ENCODE peak calls at places on chromosomes 3 and 15, in five cellular contexts. One of them, this sample, is unnamed.

GRCh38 chr3:55490194-55490913 is 3.2 kb upstream of the WNT5A start:
- DNase-seq in heart right ventricle: no peak
- DNase-seq in thoracic aorta: no peak
- DNase-seq in fibroblast of lung: no peak
- DNase-seq in right lobe of liver: no peak
- DNase-seq in this sample: no peak

GRCh38 chr3:149085828-149086231 is 503 bp downstream of the HLTF start:
- DNase-seq in heart right ventricle: no peak
- DNase-seq in right lobe of liver: no peak
- DNase-seq in fibroblast of lung: peak
- DNase-seq in thoracic aorta: no peak
- DNase-seq in this sample: peak

GRCh38 chr15:26729581-26729980 is 43.3 kb downstream of the GABRB3 start:
- DNase-seq in fibroblast of lung: no peak
- DNase-seq in right lobe of liver: no peak
- DNase-seq in heart right ventricle: no peak
- DNase-seq in thoracic aorta: no peak
- DNase-seq in this sample: no peak

GRCh38 chr15:97902140-97902780 is 58.2 kb upstream of the ARRDC4 start:
- DNase-seq in fibroblast of lung: no peak
- DNase-seq in right lobe of liver: no peak
- DNase-seq in thoracic aorta: no peak
- DNase-seq in heart right ventricle: no peak
- DNase-seq in this sample: peak

GRCh38 chr3:158830391-158830790 is 28.5 kb downstream of the MFSD1 start:
- DNase-seq in thoracic aorta: no peak
- DNase-seq in fibroblast of lung: peak
- DNase-seq in heart right ventricle: no peak
- DNase-seq in right lobe of liver: no peak
- DNase-seq in this sample: no peak

GRCh38 chr3:156553705-156554356 is 1.1 kb downstream of the SSR3 start:
- DNase-seq in heart right ventricle: no peak
- DNase-seq in thoracic aorta: no peak
- DNase-seq in right lobe of liver: no peak
- DNase-seq in fibroblast of lung: peak
- DNase-seq in this sample: peak

GRCh38 chr3:31974454-31974853 is 6.6 kb downstream of the OSBPL10 start:
- DNase-seq in thoracic aorta: no peak
- DNase-seq in fibroblast of lung: peak
- DNase-seq in right lobe of liver: no peak
- DNase-seq in heart right ventricle: no peak
- DNase-seq in this sample: peak

GRCh38 chr3:97278506-97278905 is 464.1 kb downstream of the EPHA6 start:
- DNase-seq in fibroblast of lung: no peak
- DNase-seq in right lobe of liver: no peak
- DNase-seq in heart right ventricle: no peak
- DNase-seq in thoracic aorta: no peak
- DNase-seq in this sample: no peak

GRCh38 chr15:20351448-20351961 is 190.1 kb downstream of the GOLGA6L6 start:
- DNase-seq in fibroblast of lung: no peak
- DNase-seq in heart right ventricle: no peak
- DNase-seq in thoracic aorta: no peak
- DNase-seq in right lobe of liver: no peak
- DNase-seq in this sample: no peak

GRCh38 chr15:26807517-26808427 is 34.9 kb upstream of the GABRB3 start:
- DNase-seq in heart right ventricle: no peak
- DNase-seq in right lobe of liver: no peak
- DNase-seq in fibroblast of lung: no peak
- DNase-seq in thoracic aorta: no peak
- DNase-seq in this sample: no peak

GRCh38 chr3:123774474-123774873 is 109.7 kb downstream of the MYLK start:
- DNase-seq in right lobe of liver: no peak
- DNase-seq in fibroblast of lung: no peak
- DNase-seq in heart right ventricle: no peak
- DNase-seq in thoracic aorta: no peak
- DNase-seq in this sample: no peak

GRCh38 chr3:9497821-9498565 is 55.6 kb downstream of the LHFPL4 start:
- DNase-seq in thoracic aorta: no peak
- DNase-seq in heart right ventricle: no peak
- DNase-seq in right lobe of liver: no peak
- DNase-seq in fibroblast of lung: peak
- DNase-seq in this sample: no peak

GRCh38 chr15:62697636-62698035 is 344.9 kb upstream of the TPM1 start:
- DNase-seq in fibroblast of lung: no peak
- DNase-seq in thoracic aorta: no peak
- DNase-seq in right lobe of liver: no peak
- DNase-seq in heart right ventricle: no peak
- DNase-seq in this sample: no peak

GRCh38 chr3:60399861-60400845 is 851.1 kb downstream of the FHIT start:
- DNase-seq in thoracic aorta: no peak
- DNase-seq in right lobe of liver: no peak
- DNase-seq in heart right ventricle: no peak
- DNase-seq in fibroblast of lung: peak
- DNase-seq in this sample: no peak

GRCh38 chr3:49180116-49180515 is 8.7 kb downstream of the KLHDC8B start:
- DNase-seq in heart right ventricle: no peak
- DNase-seq in thoracic aorta: no peak
- DNase-seq in right lobe of liver: no peak
- DNase-seq in fibroblast of lung: no peak
- DNase-seq in this sample: no peak

GRCh38 chr3:58528629-58529028 is 8.4 kb downstream of the ACOX2 start:
- DNase-seq in right lobe of liver: peak
- DNase-seq in thoracic aorta: no peak
- DNase-seq in fibroblast of lung: peak
- DNase-seq in heart right ventricle: peak
- DNase-seq in this sample: peak

GRCh38 chr3:162546910-162547309 is 1050.3 kb downstream of the OTOL1 start:
- DNase-seq in thoracic aorta: no peak
- DNase-seq in fibroblast of lung: no peak
- DNase-seq in heart right ventricle: no peak
- DNase-seq in right lobe of liver: no peak
- DNase-seq in this sample: no peak

GRCh38 chr3:43217633-43218032 is 68.7 kb upstream of the SNRK start:
- DNase-seq in fibroblast of lung: no peak
- DNase-seq in heart right ventricle: no peak
- DNase-seq in right lobe of liver: no peak
- DNase-seq in thoracic aorta: no peak
- DNase-seq in this sample: peak

GRCh38 chr3:27626596-27627118 is 95.5 kb downstream of the EOMES start:
- DNase-seq in thoracic aorta: no peak
- DNase-seq in fibroblast of lung: no peak
- DNase-seq in right lobe of liver: no peak
- DNase-seq in heart right ventricle: no peak
- DNase-seq in this sample: no peak

GRCh38 chr3:27628029-27628750 is 93.9 kb downstream of the EOMES start:
- DNase-seq in heart right ventricle: no peak
- DNase-seq in fibroblast of lung: peak
- DNase-seq in right lobe of liver: no peak
- DNase-seq in thoracic aorta: no peak
- DNase-seq in this sample: peak

GRCh38 chr3:27625848-27626247 is 96.3 kb downstream of the EOMES start:
- DNase-seq in thoracic aorta: no peak
- DNase-seq in heart right ventricle: no peak
- DNase-seq in fibroblast of lung: no peak
- DNase-seq in right lobe of liver: no peak
- DNase-seq in this sample: no peak

GRCh38 chr3:27617552-27617951 is 104.6 kb downstream of the EOMES start:
- DNase-seq in fibroblast of lung: no peak
- DNase-seq in right lobe of liver: no peak
- DNase-seq in thoracic aorta: no peak
- DNase-seq in heart right ventricle: no peak
- DNase-seq in this sample: no peak

DNA sequence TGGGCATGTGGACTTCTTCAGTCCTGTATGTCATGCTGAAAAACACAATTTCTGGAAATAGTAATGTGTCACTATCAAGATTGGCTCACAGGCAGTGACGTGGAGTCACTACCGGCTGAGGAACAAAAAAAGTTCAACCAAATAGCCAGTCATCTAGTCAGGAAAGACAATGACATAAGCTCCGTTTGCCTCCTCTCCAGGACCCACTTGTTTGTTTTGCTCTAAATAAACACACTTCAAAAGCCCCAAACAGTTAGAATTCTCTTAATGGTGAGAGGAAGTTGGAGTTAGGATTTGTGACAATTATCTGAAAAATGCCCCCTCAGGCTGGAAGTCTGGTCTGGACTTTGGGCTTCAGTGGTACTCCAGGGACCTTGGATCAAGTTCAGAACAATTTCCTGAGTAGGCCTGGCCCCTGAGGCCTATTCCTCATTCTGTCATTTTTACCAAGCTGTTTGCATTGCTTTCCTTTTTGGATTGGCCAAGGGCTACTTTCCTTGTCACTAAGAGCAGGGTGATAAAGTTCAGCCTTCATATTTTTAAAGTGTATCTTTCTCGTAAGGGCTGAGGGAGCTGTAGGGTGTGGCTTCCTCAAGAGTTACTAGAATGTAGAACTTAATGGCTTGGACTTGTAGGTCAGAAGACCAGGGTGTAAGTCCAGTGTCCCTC is 98.9 kb downstream of the EOMES start:
- DNase-seq in fibroblast of lung: peak
- DNase-seq in heart right ventricle: no peak
- DNase-seq in thoracic aorta: peak
- DNase-seq in right lobe of liver: no peak
- DNase-seq in this sample: peak
- H3K4me3 ChIP-seq in fibroblast of lung: no peak
- H3K4me3 ChIP-seq in heart right ventricle: no peak
- H3K4me3 ChIP-seq in thoracic aorta: no peak
- H3K4me3 ChIP-seq in right lobe of liver: no peak
- H3K4me3 ChIP-seq in this sample: no peak

GRCh38 chr3:128799650-128800049 is 73.7 kb downstream of the RAB7A start:
- DNase-seq in heart right ventricle: no peak
- DNase-seq in fibroblast of lung: no peak
- DNase-seq in thoracic aorta: no peak
- DNase-seq in right lobe of liver: no peak
- DNase-seq in this sample: no peak

GRCh38 chr3:128794788-128795649 is 69.0 kb downstream of the RAB7A start:
- DNase-seq in thoracic aorta: no peak
- DNase-seq in right lobe of liver: peak
- DNase-seq in heart right ventricle: no peak
- DNase-seq in fibroblast of lung: peak
- DNase-seq in this sample: peak

GRCh38 chr3:128788268-128788869 is 62.4 kb downstream of the RAB7A start:
- DNase-seq in thoracic aorta: no peak
- DNase-seq in right lobe of liver: no peak
- DNase-seq in heart right ventricle: no peak
- DNase-seq in fibroblast of lung: no peak
- DNase-seq in this sample: no peak

DNA sequence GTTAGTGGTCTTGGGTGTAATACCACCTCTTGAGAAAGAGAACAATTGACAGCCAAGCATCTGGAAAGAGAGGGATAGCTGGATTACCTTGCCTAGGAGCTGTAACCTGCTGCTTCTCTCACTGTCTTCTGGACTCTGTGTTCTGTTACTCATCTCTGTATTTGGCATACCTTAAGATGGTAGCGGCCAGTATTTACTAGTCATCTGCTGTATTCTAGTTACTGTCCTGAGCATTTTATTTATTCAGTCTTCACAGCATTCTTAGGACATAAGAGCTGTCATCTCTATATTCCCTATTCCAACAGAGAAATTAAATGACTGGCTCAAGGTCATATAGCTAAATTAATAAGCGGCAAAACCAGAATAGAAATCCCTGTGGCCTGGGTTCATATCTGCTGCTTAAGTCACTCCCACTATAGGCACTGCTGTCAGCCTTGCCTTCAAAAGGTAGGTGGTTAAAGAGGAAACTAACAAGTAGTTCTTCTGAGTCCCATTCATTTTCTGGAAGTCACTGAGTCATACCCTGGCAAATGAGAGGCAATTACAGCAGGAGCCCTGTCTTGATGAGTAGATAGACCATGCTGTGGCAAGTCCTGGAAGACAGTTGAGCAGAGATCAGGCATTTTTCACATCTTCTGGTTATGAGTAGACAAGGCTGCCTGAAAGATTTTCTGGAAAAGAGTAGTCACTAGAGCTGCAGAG is 68.2 kb downstream of the RAB7A start:
- DNase-seq in right lobe of liver: no peak
- DNase-seq in heart right ventricle: no peak
- DNase-seq in fibroblast of lung: peak
- DNase-seq in thoracic aorta: no peak
- DNase-seq in this sample: peak
- TF ChIP-seq CTCF in right lobe of liver: no peak
- TF ChIP-seq CTCF in heart right ventricle: no peak
- TF ChIP-seq CTCF in fibroblast of lung: no peak
- TF ChIP-seq CTCF in thoracic aorta: no peak
- TF ChIP-seq CTCF in this sample: no peak

DNA sequence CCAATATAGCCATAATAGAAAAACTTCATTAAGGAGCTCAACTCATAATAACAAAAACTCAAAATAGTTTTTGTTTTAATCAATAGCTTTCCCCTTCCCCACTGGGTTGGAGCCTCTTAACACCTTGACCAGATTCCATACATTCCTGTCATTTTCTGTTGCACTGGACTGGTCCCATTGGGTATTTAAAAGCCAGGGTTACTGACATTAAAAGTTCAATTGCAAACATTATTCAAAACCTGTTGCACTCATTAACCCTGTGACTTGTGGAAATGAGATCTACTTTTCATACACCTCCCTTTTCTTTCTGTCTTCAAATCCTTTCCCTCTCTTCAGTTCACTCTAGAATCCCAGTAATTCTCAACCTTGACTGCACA is 1.7 kb upstream of the HRG start:
- DNase-seq in fibroblast of lung: no peak
- DNase-seq in heart right ventricle: no peak
- DNase-seq in thoracic aorta: no peak
- DNase-seq in right lobe of liver: no peak
- DNase-seq in this sample: no peak
- H3K4me3 ChIP-seq in fibroblast of lung: no peak
- H3K4me3 ChIP-seq in heart right ventricle: no peak
- H3K4me3 ChIP-seq in thoracic aorta: no peak
- H3K4me3 ChIP-seq in right lobe of liver: no peak
- H3K4me3 ChIP-seq in this sample: no peak

GRCh38 chr3:140913728-140914127 is 27.9 kb upstream of the SLC25A36 start:
- DNase-seq in thoracic aorta: no peak
- DNase-seq in right lobe of liver: no peak
- DNase-seq in heart right ventricle: no peak
- DNase-seq in fibroblast of lung: no peak
- DNase-seq in this sample: no peak

GRCh38 chr3:140906785-140907184 is 34.9 kb upstream of the SLC25A36 start:
- DNase-seq in heart right ventricle: no peak
- DNase-seq in right lobe of liver: no peak
- DNase-seq in fibroblast of lung: no peak
- DNase-seq in thoracic aorta: no peak
- DNase-seq in this sample: no peak

GRCh38 chr3:140911822-140912221 is 29.8 kb upstream of the SLC25A36 start:
- DNase-seq in fibroblast of lung: no peak
- DNase-seq in right lobe of liver: no peak
- DNase-seq in heart right ventricle: no peak
- DNase-seq in thoracic aorta: no peak
- DNase-seq in this sample: no peak

GRCh38 chr3:140914384-140914945 is 27.2 kb upstream of the SLC25A36 start:
- DNase-seq in fibroblast of lung: peak
- DNase-seq in right lobe of liver: no peak
- DNase-seq in thoracic aorta: no peak
- DNase-seq in heart right ventricle: no peak
- DNase-seq in this sample: no peak

GRCh38 chr3:140910860-140911259 is 30.8 kb upstream of the SLC25A36 start:
- DNase-seq in right lobe of liver: no peak
- DNase-seq in heart right ventricle: no peak
- DNase-seq in fibroblast of lung: no peak
- DNase-seq in thoracic aorta: no peak
- DNase-seq in this sample: no peak
- TF ChIP-seq CTCF in right lobe of liver: no peak
- TF ChIP-seq CTCF in heart right ventricle: no peak
- TF ChIP-seq CTCF in fibroblast of lung: peak
- TF ChIP-seq CTCF in thoracic aorta: no peak
- TF ChIP-seq CTCF in this sample: no peak